ENCODE peak calls at places on chromosome 2, in nine cellular contexts. One of them, this sample, is unnamed.

GRCh38 chr2:37527362-37527761 is 144.1 kb downstream of the CDC42EP3 start:
- DNase-seq in endothelial cell: no peak
- DNase-seq in HepG2: no peak
- DNase-seq in left ventricle myocardium superior: no peak
- DNase-seq in tibial artery: no peak
- DNase-seq in stimulated activated CD8-positive, alpha-beta memory T cell treated with anti-CD3 and anti-CD28 coated beads, Interleukin-15, amount 100 ng/mL, for 1 hour: no peak
- DNase-seq in NCI-H345: peak
- DNase-seq in left lung: no peak
- DNase-seq in COR-L47: peak
- DNase-seq in this sample: no peak

GRCh38 chr2:13001408-13001807 is 284.7 kb downstream of the TRIB2 start:
- DNase-seq in NCI-H345: no peak
- DNase-seq in HepG2: no peak
- DNase-seq in left ventricle myocardium superior: no peak
- DNase-seq in endothelial cell: no peak
- DNase-seq in tibial artery: no peak
- DNase-seq in stimulated activated CD8-positive, alpha-beta memory T cell treated with anti-CD3 and anti-CD28 coated beads, Interleukin-15, amount 100 ng/mL, for 1 hour: no peak
- DNase-seq in left lung: no peak
- DNase-seq in COR-L47: no peak
- DNase-seq in this sample: no peak

GRCh38 chr2:156675896-156676295 is 239.7 kb downstream of the GPD2 start:
- DNase-seq in HepG2: no peak
- DNase-seq in stimulated activated CD8-positive, alpha-beta memory T cell treated with anti-CD3 and anti-CD28 coated beads, Interleukin-15, amount 100 ng/mL, for 1 hour: no peak
- DNase-seq in left lung: no peak
- DNase-seq in tibial artery: no peak
- DNase-seq in left ventricle myocardium superior: no peak
- DNase-seq in NCI-H345: no peak
- DNase-seq in COR-L47: no peak
- DNase-seq in endothelial cell: no peak
- DNase-seq in this sample: no peak

GRCh38 chr2:130154773-130155765 is 10.2 kb upstream of the CCDC74B start:
- DNase-seq in NCI-H345: no peak
- DNase-seq in left lung: no peak
- DNase-seq in tibial artery: no peak
- DNase-seq in stimulated activated CD8-positive, alpha-beta memory T cell treated with anti-CD3 and anti-CD28 coated beads, Interleukin-15, amount 100 ng/mL, for 1 hour: no peak
- DNase-seq in left ventricle myocardium superior: peak
- DNase-seq in HepG2: no peak
- DNase-seq in COR-L47: no peak
- DNase-seq in endothelial cell: no peak
- DNase-seq in this sample: no peak

GRCh38 chr2:112765251-112765650 is 842 bp upstream of the CKAP2L start:
- DNase-seq in left lung: no peak
- DNase-seq in tibial artery: no peak
- DNase-seq in NCI-H345: no peak
- DNase-seq in endothelial cell: no peak
- DNase-seq in stimulated activated CD8-positive, alpha-beta memory T cell treated with anti-CD3 and anti-CD28 coated beads, Interleukin-15, amount 100 ng/mL, for 1 hour: no peak
- DNase-seq in left ventricle myocardium superior: no peak
- DNase-seq in HepG2: no peak
- DNase-seq in COR-L47: no peak
- DNase-seq in this sample: no peak

GRCh38 chr2:180246281-180246680 is 239.2 kb upstream of the CWC22 start:
- DNase-seq in left ventricle myocardium superior: no peak
- DNase-seq in stimulated activated CD8-positive, alpha-beta memory T cell treated with anti-CD3 and anti-CD28 coated beads, Interleukin-15, amount 100 ng/mL, for 1 hour: no peak
- DNase-seq in endothelial cell: no peak
- DNase-seq in COR-L47: no peak
- DNase-seq in NCI-H345: no peak
- DNase-seq in tibial artery: no peak
- DNase-seq in left lung: no peak
- DNase-seq in HepG2: no peak
- DNase-seq in this sample: no peak

GRCh38 chr2:202344178-202344577 is 31.9 kb upstream of the BMPR2 start:
- DNase-seq in NCI-H345: no peak
- DNase-seq in stimulated activated CD8-positive, alpha-beta memory T cell treated with anti-CD3 and anti-CD28 coated beads, Interleukin-15, amount 100 ng/mL, for 1 hour: no peak
- DNase-seq in COR-L47: no peak
- DNase-seq in left lung: no peak
- DNase-seq in HepG2: no peak
- DNase-seq in left ventricle myocardium superior: no peak
- DNase-seq in endothelial cell: no peak
- DNase-seq in tibial artery: no peak
- DNase-seq in this sample: no peak

GRCh38 chr2:95063401-95063958 is 38.0 kb downstream of the MAL start:
- DNase-seq in stimulated activated CD8-positive, alpha-beta memory T cell treated with anti-CD3 and anti-CD28 coated beads, Interleukin-15, amount 100 ng/mL, for 1 hour: no peak
- DNase-seq in endothelial cell: no peak
- DNase-seq in NCI-H345: no peak
- DNase-seq in left ventricle myocardium superior: no peak
- DNase-seq in tibial artery: no peak
- DNase-seq in left lung: no peak
- DNase-seq in COR-L47: no peak
- DNase-seq in HepG2: no peak
- DNase-seq in this sample: no peak

GRCh38 chr2:156649596-156649995 is 213.4 kb downstream of the GPD2 start:
- DNase-seq in stimulated activated CD8-positive, alpha-beta memory T cell treated with anti-CD3 and anti-CD28 coated beads, Interleukin-15, amount 100 ng/mL, for 1 hour: no peak
- DNase-seq in left ventricle myocardium superior: peak
- DNase-seq in left lung: no peak
- DNase-seq in HepG2: no peak
- DNase-seq in COR-L47: no peak
- DNase-seq in endothelial cell: no peak
- DNase-seq in NCI-H345: peak
- DNase-seq in tibial artery: no peak
- DNase-seq in this sample: no peak

GRCh38 chr2:218471070-218471469 is 52.1 kb downstream of the VIL1 start:
- DNase-seq in COR-L47: no peak
- DNase-seq in left lung: no peak
- DNase-seq in stimulated activated CD8-positive, alpha-beta memory T cell treated with anti-CD3 and anti-CD28 coated beads, Interleukin-15, amount 100 ng/mL, for 1 hour: no peak
- DNase-seq in HepG2: no peak
- DNase-seq in NCI-H345: no peak
- DNase-seq in tibial artery: no peak
- DNase-seq in left ventricle myocardium superior: no peak
- DNase-seq in endothelial cell: no peak
- DNase-seq in this sample: no peak

GRCh38 chr2:143564419-143564818 is 435.2 kb downstream of the ARHGAP15 start:
- DNase-seq in NCI-H345: no peak
- DNase-seq in HepG2: no peak
- DNase-seq in tibial artery: no peak
- DNase-seq in COR-L47: no peak
- DNase-seq in left lung: no peak
- DNase-seq in stimulated activated CD8-positive, alpha-beta memory T cell treated with anti-CD3 and anti-CD28 coated beads, Interleukin-15, amount 100 ng/mL, for 1 hour: no peak
- DNase-seq in left ventricle myocardium superior: no peak
- DNase-seq in endothelial cell: no peak
- DNase-seq in this sample: no peak

GRCh38 chr2:8714283-8714682 is 32.4 kb downstream of the ID2 start:
- DNase-seq in left ventricle myocardium superior: peak
- DNase-seq in COR-L47: no peak
- DNase-seq in NCI-H345: no peak
- DNase-seq in HepG2: no peak
- DNase-seq in endothelial cell: no peak
- DNase-seq in stimulated activated CD8-positive, alpha-beta memory T cell treated with anti-CD3 and anti-CD28 coated beads, Interleukin-15, amount 100 ng/mL, for 1 hour: no peak
- DNase-seq in left lung: no peak
- DNase-seq in tibial artery: peak
- DNase-seq in this sample: no peak

GRCh38 chr2:29117636-29118303 is 2.6 kb downstream of the CLIP4 start:
- DNase-seq in NCI-H345: no peak
- DNase-seq in left ventricle myocardium superior: no peak
- DNase-seq in endothelial cell: no peak
- DNase-seq in stimulated activated CD8-positive, alpha-beta memory T cell treated with anti-CD3 and anti-CD28 coated beads, Interleukin-15, amount 100 ng/mL, for 1 hour: no peak
- DNase-seq in HepG2: peak
- DNase-seq in left lung: no peak
- DNase-seq in tibial artery: no peak
- DNase-seq in COR-L47: no peak
- DNase-seq in this sample: no peak

GRCh38 chr2:42888846-42889245 is 96.5 kb upstream of the HAAO start:
- DNase-seq in left lung: no peak
- DNase-seq in stimulated activated CD8-positive, alpha-beta memory T cell treated with anti-CD3 and anti-CD28 coated beads, Interleukin-15, amount 100 ng/mL, for 1 hour: no peak
- DNase-seq in HepG2: no peak
- DNase-seq in endothelial cell: no peak
- DNase-seq in NCI-H345: no peak
- DNase-seq in COR-L47: no peak
- DNase-seq in tibial artery: no peak
- DNase-seq in left ventricle myocardium superior: no peak
- DNase-seq in this sample: no peak

GRCh38 chr2:19933351-19933981 is 31.7 kb upstream of the TTC32 start:
- DNase-seq in left ventricle myocardium superior: no peak
- DNase-seq in NCI-H345: no peak
- DNase-seq in HepG2: peak
- DNase-seq in COR-L47: no peak
- DNase-seq in tibial artery: no peak
- DNase-seq in stimulated activated CD8-positive, alpha-beta memory T cell treated with anti-CD3 and anti-CD28 coated beads, Interleukin-15, amount 100 ng/mL, for 1 hour: no peak
- DNase-seq in endothelial cell: no peak
- DNase-seq in left lung: no peak
- DNase-seq in this sample: no peak

GRCh38 chr2:204507636-204508035 is 37.6 kb upstream of the PARD3B start:
- DNase-seq in stimulated activated CD8-positive, alpha-beta memory T cell treated with anti-CD3 and anti-CD28 coated beads, Interleukin-15, amount 100 ng/mL, for 1 hour: no peak
- DNase-seq in left lung: no peak
- DNase-seq in endothelial cell: no peak
- DNase-seq in HepG2: no peak
- DNase-seq in left ventricle myocardium superior: no peak
- DNase-seq in NCI-H345: no peak
- DNase-seq in tibial artery: no peak
- DNase-seq in COR-L47: no peak
- DNase-seq in this sample: no peak

GRCh38 chr2:33126552-33126951 is 179.8 kb downstream of the LTBP1 start:
- DNase-seq in tibial artery: no peak
- DNase-seq in left lung: no peak
- DNase-seq in endothelial cell: no peak
- DNase-seq in stimulated activated CD8-positive, alpha-beta memory T cell treated with anti-CD3 and anti-CD28 coated beads, Interleukin-15, amount 100 ng/mL, for 1 hour: no peak
- DNase-seq in left ventricle myocardium superior: no peak
- DNase-seq in NCI-H345: no peak
- DNase-seq in HepG2: no peak
- DNase-seq in COR-L47: no peak
- DNase-seq in this sample: no peak

GRCh38 chr2:173226899-173227692 is 127.6 kb upstream of the CDCA7 start:
- DNase-seq in left ventricle myocardium superior: no peak
- DNase-seq in endothelial cell: no peak
- DNase-seq in NCI-H345: no peak
- DNase-seq in tibial artery: no peak
- DNase-seq in stimulated activated CD8-positive, alpha-beta memory T cell treated with anti-CD3 and anti-CD28 coated beads, Interleukin-15, amount 100 ng/mL, for 1 hour: no peak
- DNase-seq in HepG2: peak
- DNase-seq in COR-L47: no peak
- DNase-seq in left lung: no peak
- DNase-seq in this sample: no peak